ENCODE peak calls at places on chromosomes 16 and 17, in five cellular contexts. B is K562, V is GM12878, S is H1, R is HepG2. F is an unnamed sample.

GRCh38 chr17:56681561-56682266 is 88.2 kb downstream of the NOG start:
- DNase-seq in B (no peak), S (no peak), R (no peak), V (no peak), F (peak)

GRCh38 chr17:10836966-10837599 is 804 bp downstream of the PIRT start:
- DNase-seq in S (no peak), B (no peak), V (no peak), R (no peak), F (no peak)

GRCh38 chr16:51994597-51994996 is 552.3 kb downstream of the TOX3 start:
- DNase-seq in V (no peak), B (no peak), S (no peak), R (peak), F (no peak)

GRCh38 chr16:14338969-14339368 is 267.9 kb downstream of the MRTFB start:
- DNase-seq in B (no peak), V (no peak), R (no peak), S (no peak), F (no peak)

GRCh38 chr17:45224671-45225050 is 3.0 kb downstream of the FMNL1 start:
- DNase-seq in S (no peak), R (no peak), B (no peak), V (no peak), F (no peak)

GRCh38 chr16:85819245-85819644 is 19.8 kb downstream of the COX4I1 start:
- DNase-seq in R (peak), S (peak), V (peak), B (peak), F (peak)

GRCh38 chr17:77124192-77124908 is 16.4 kb upstream of the SEC14L1 start:
- DNase-seq in V (no peak), B (peak), R (no peak), S (no peak), F (peak)

GRCh38 chr17:39677581-39678339 is 9.5 kb downstream of the PNMT start:
- DNase-seq in V (no peak), B (no peak), S (no peak), R (no peak), F (no peak)

GRCh38 chr16:84834403-84834772 is 14.6 kb downstream of the CRISPLD2 start:
- DNase-seq in S (no peak), B (no peak), R (no peak), V (no peak), F (no peak)

GRCh38 chr17:46121165-46121764 is 72.0 kb downstream of the KANSL1 start:
- DNase-seq in S (no peak), V (peak), R (no peak), B (no peak), F (no peak)

GRCh38 chr16:64409762-64410161 is 712.1 kb downstream of the CDH11 start:
- DNase-seq in B (no peak), R (no peak), S (no peak), V (no peak), F (no peak)

GRCh38 chr16:50866806-50867205 is 124.9 kb downstream of the CYLD start:
- DNase-seq in B (no peak), S (no peak), V (no peak), R (no peak), F (no peak)

GRCh38 chr16:86577314-86577971 is 906 bp upstream of the FOXL1 start:
- DNase-seq in S (no peak), V (no peak), B (no peak), R (no peak), F (no peak)

GRCh38 chr17:63549289-63549945 is 860 bp upstream of the DCAF7 start:
- DNase-seq in V (no peak), R (no peak), B (no peak), S (no peak), F (no peak)

GRCh38 chr17:82230627-82231311 is 1.9 kb downstream of the SLC16A3 start:
- DNase-seq in V (no peak), S (no peak), B (peak), R (peak), F (no peak)

GRCh38 chr17:7855643-7856080 is 796 bp downstream of the TMEM88 start:
- DNase-seq in V (no peak), B (no peak), R (no peak), S (no peak), F (no peak)

GRCh38 chr17:62679866-62680377 is 52.5 kb downstream of the MRC2 start:
- DNase-seq in V (no peak), S (no peak), B (no peak), R (no peak), F (no peak)

GRCh38 chr17:17467720-17468119 is 9.1 kb upstream of the MED9 start:
- DNase-seq in B (no peak), R (no peak), V (no peak), S (no peak), F (no peak)

GRCh38 chr17:68613739-68614298 is 12.7 kb upstream of the FAM20A start:
- DNase-seq in S (peak), B (peak), V (no peak), R (peak), F (peak)

GRCh38 chr16:1487395-1488053 is 1.2 kb downstream of the PTX4 start:
- DNase-seq in V (no peak), S (peak), B (no peak), R (no peak), F (no peak)

GRCh38 chr16:1485847-1486496 is 2.8 kb downstream of the PTX4 start:
- DNase-seq in S (peak), R (no peak), V (no peak), B (no peak), F (no peak)

GRCh38 chr16:1486551-1487390 is 2.0 kb downstream of the PTX4 start:
- DNase-seq in V (no peak), B (no peak), S (peak), R (no peak), F (no peak)

GRCh38 chr16:1477033-1477432 is 2.2 kb upstream of the CLCN7 start:
- DNase-seq in B (no peak), V (no peak), R (no peak), S (no peak), F (no peak)

GRCh38 chr16:1481906-1482835 is 6.6 kb downstream of the PTX4 start:
- DNase-seq in B (no peak), R (no peak), S (no peak), V (no peak), F (no peak)
- TF ChIP-seq ZNF274 in B (no peak), R (no peak), S (no peak), V (no peak), F (no peak)

GRCh38 chr17:4229627-4230026 is 34.2 kb downstream of the ANKFY1 start:
- DNase-seq in B (no peak), S (no peak), R (no peak), V (no peak), F (no peak)
- TF ChIP-seq SIN3A in B (no peak), S (no peak), R (no peak), V (no peak), F (no peak)

DNA sequence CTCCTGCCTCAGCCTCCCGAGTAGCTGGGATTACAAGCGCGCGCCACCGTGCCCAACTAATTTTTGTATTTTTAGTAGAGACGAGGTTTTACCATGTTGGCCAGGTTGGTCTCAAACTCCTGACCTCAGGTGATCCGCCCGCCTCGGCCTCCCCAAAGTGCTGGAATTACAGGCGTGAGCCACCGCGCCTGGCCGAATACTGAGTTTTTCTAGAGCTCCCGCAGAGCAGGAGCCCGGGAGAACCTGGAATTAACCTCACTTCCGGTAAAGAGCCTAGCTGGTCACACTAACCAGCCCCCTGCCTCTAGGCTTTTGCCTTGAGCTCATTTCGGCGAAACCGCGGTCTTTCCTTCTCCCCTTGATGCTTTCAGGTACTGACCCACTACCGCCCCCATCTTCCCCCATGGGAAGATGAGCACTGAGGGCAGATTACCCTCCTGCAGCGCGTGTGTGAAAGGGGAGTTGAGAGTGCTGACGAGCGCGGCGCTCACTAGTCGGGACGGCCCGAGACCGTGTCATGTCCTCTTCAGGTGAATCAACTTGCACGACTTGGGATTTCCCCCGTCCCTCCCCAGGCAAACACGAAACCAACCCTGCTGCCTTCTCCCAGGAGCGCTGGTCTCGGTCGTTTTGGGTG is 743 bp upstream of the NEK8 start:
- DNase-seq in V (peak), B (peak), S (peak), R (peak), F (peak)
- TF ChIP-seq CEBPB in V (no peak), B (no peak), S (no peak), R (no peak), F (no peak)

GRCh38 chr17:75410141-75410540 is 4.7 kb upstream of the GRB2 start:
- DNase-seq in S (no peak), B (no peak), V (no peak), R (no peak), F (no peak)

GRCh38 chr17:75411328-75412067 is 6.0 kb upstream of the GRB2 start:
- DNase-seq in B (no peak), S (no peak), R (no peak), V (no peak), F (no peak)

GRCh38 chr17:75414488-75414887 is 9.0 kb upstream of the GRB2 start:
- DNase-seq in V (no peak), S (no peak), R (no peak), B (no peak), F (no peak)

GRCh38 chr17:75416006-75416405 is 10.5 kb upstream of the GRB2 start:
- DNase-seq in R (no peak), S (no peak), B (no peak), V (no peak), F (no peak)

GRCh38 chr17:75412455-75413317 is 7.2 kb upstream of the GRB2 start:
- DNase-seq in V (no peak), R (peak), B (peak), S (peak), F (peak)
- TF ChIP-seq ZNF274 in V (no peak), R (no peak), B (no peak), S (no peak), F (no peak)

DNA sequence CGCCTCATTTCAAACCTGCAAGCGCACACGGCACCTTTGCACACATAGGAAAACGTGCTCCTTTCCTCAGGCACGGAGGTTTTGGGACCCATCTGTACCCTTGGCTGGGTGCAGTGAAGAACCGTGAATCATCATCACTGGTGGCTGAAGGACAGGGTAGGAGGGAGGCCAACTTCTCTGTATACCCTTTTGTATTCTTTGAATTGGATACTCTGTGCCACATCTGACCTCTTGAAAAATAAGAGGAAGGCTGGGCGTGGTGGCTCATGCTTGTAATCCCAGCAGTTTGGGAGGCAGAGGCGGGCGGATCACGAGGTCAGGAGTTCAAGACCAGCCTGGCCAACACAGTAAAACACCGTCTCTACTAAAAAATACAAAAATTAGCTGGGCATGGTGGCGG is 11.7 kb downstream of the GPRC5B start:
- DNase-seq in S (no peak), V (no peak), R (no peak), B (no peak), F (no peak)
- TF ChIP-seq SIN3A in S (no peak), V (no peak), R (no peak), B (no peak), F (no peak)

F was measured in HCT116.